ENCODE peak calls at places on chromosomes 3 and 15, in four cellular contexts. One of them, this sample, is unnamed.
A peak's percentile ranks its signal among the peaks of the same experiment; 100 is the strongest.

GRCh38 chr3:13419356-13420050 is 619 bp downstream of the NUP210 start:
- DNase-seq in right atrium auricular region: no peak
- DNase-seq in AG04450: no peak
- DNase-seq in Peyer's patch: peak; percentile 47
- DNase-seq in this sample: no peak

GRCh38 chr3:115194461-115194860 is 47.4 kb upstream of the ZBTB20 start:
- DNase-seq in AG04450: no peak
- DNase-seq in Peyer's patch: no peak
- DNase-seq in right atrium auricular region: no peak
- DNase-seq in this sample: no peak

GRCh38 chr15:63403254-63403945 is 21.8 kb upstream of the CA12 start:
- DNase-seq in right atrium auricular region: no peak
- DNase-seq in AG04450: no peak
- DNase-seq in Peyer's patch: no peak
- DNase-seq in this sample: no peak

GRCh38 chr3:54358969-54359648 is 236.8 kb downstream of the CACNA2D3 start:
- DNase-seq in AG04450: no peak
- DNase-seq in Peyer's patch: no peak
- DNase-seq in right atrium auricular region: peak; percentile 64
- DNase-seq in this sample: no peak

GRCh38 chr15:34116620-34117019 is 14.7 kb downstream of the PGBD4 start:
- DNase-seq in right atrium auricular region: no peak
- DNase-seq in AG04450: no peak
- DNase-seq in Peyer's patch: no peak
- DNase-seq in this sample: no peak

GRCh38 chr15:73282567-73283200 is 86.1 kb downstream of the HCN4 start:
- DNase-seq in AG04450: no peak
- DNase-seq in Peyer's patch: no peak
- DNase-seq in right atrium auricular region: no peak
- DNase-seq in this sample: no peak

GRCh38 chr15:66408690-66409089 is 22.0 kb downstream of the MAP2K1 start:
- DNase-seq in Peyer's patch: no peak
- DNase-seq in right atrium auricular region: peak; percentile 69
- DNase-seq in AG04450: no peak
- DNase-seq in this sample: no peak

GRCh38 chr3:47605646-47606045 is 27.0 kb upstream of the CSPG5 start:
- DNase-seq in Peyer's patch: no peak
- DNase-seq in right atrium auricular region: no peak
- DNase-seq in AG04450: no peak
- DNase-seq in this sample: no peak

GRCh38 chr3:65379223-65379622 is 659.5 kb downstream of the MAGI1 start:
- DNase-seq in Peyer's patch: no peak
- DNase-seq in right atrium auricular region: no peak
- DNase-seq in AG04450: no peak
- DNase-seq in this sample: no peak

GRCh38 chr3:56157693-56158092 is 310.6 kb downstream of the ERC2 start:
- DNase-seq in AG04450: no peak
- DNase-seq in Peyer's patch: no peak
- DNase-seq in right atrium auricular region: no peak
- DNase-seq in this sample: no peak

GRCh38 chr3:51967384-51968174 is at the start of gene PCBP4:
- DNase-seq in right atrium auricular region: peak; percentile 80
- DNase-seq in AG04450: no peak
- DNase-seq in Peyer's patch: peak; percentile 31
- DNase-seq in this sample: no peak

GRCh38 chr15:31299588-31300207 is 26.9 kb upstream of the KLF13 start:
- DNase-seq in Peyer's patch: no peak
- DNase-seq in right atrium auricular region: peak; percentile 52
- DNase-seq in AG04450: no peak
- DNase-seq in this sample: no peak

DNA sequence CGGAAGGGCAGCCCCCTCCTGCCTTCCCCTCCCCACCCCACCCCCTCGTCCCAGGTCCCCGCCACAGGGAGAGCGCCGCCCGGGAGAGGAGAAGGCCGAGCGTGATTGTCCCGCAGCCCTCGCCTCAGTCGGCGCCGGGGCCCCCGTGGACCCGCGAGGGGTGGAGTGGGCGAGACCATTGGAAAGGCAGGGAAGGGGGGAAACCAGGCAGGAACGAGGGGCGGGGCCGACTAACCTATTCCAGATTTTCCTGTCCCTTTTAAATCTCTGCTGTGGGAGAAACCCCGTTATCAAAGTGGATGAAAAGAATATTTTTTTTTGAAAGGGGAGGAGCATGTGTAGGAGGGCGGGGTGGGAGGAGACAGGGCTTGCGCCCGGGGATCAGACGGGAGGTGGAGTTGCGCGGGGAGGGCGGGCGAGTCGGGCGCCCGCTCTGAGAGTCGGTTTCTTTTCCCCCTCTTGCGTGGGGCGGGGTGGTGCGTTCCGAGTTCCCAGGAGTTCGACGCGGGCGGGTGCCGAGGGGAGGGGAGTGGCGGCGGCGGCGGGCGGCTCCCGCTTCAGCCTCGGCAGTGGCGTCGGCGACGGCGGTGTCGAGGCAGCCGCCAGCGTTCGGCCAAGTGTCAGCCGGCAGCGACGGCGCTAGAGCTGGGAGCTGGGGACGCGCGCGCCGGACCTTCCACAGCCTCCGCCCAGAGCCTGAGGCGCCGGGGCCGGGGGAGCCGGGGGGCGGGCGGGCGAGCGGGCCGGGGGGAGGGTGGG is at the start of gene NECTIN3:
- DNase-seq in right atrium auricular region: peak; percentile 90
- DNase-seq in AG04450: peak; percentile 97
- DNase-seq in Peyer's patch: peak; percentile 67
- DNase-seq in this sample: peak; percentile 96
- H3K4me3 ChIP-seq in right atrium auricular region: peak within 1 kb of the TSS; percentile 85
- H3K4me3 ChIP-seq in AG04450: peak within 1 kb of the TSS; percentile 93
- H3K4me3 ChIP-seq in Peyer's patch: peak within 1 kb of the TSS; percentile 89
- H3K4me3 ChIP-seq in this sample: peak within 1 kb of the TSS; percentile 98

GRCh38 chr15:100925480-100925879 is 6.3 kb downstream of the LRRK1 start:
- DNase-seq in Peyer's patch: no peak
- DNase-seq in AG04450: no peak
- DNase-seq in right atrium auricular region: no peak
- DNase-seq in this sample: no peak
- TF ChIP-seq CTCF in Peyer's patch: no peak
- TF ChIP-seq CTCF in AG04450: no peak
- TF ChIP-seq CTCF in right atrium auricular region: no peak
- TF ChIP-seq CTCF in this sample: no peak

DNA sequence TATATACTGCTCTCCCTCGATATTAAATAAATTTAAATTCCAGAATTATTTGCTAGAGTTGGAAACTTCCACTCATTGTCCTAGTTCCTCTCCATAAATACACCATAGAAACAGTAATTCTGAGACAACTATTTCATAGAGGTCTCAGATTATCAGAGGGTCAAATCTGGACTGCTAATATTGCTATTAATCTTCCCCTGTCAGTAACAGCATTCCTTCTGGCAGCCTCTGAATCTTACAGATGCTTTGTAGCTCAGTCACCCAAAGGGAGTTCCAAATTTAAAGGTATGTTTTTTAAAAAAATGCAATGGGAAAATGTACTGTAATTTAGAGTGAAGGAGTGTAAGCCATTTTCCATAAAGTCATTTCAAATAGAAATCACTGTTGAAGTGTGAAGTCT is 428.8 kb downstream of the PYDC2 start:
- DNase-seq in right atrium auricular region: no peak
- DNase-seq in Peyer's patch: no peak
- DNase-seq in AG04450: no peak
- DNase-seq in this sample: no peak
- H3K27ac ChIP-seq in right atrium auricular region: no peak overlapping the region
- H3K27ac ChIP-seq in Peyer's patch: no peak overlapping the region
- H3K27ac ChIP-seq in AG04450: no peak overlapping the region
- H3K27ac ChIP-seq in this sample: no peak overlapping the region

DNA sequence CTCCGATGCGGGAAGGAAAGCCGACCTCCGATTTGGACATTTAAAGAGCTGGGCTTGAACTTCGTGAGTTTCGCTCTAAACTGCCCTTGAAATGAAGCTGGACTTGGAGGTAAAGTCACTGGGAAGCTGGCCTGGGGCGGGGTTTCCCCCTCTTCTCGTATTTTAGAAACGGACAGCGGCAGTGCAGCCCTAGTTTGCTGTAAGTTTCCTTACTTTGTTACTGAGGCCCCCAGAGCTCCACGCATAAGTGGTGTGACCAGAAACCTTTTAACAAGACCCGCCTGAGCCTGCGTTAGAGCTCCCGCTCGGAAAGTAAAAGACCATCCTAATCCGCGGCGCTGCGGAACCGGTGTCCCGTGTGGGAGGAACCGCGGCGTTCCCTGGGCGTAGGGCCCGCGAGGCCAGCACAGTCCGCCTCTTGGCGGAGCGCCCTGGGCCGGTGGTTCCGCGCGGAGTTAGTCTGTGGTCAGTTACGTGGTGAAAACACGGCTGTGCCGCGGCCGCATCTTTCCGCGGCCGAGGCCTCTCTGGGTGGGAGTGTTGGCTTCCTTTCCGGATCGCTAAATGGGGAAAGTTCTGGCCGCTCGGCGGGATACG is 409 bp downstream of the B3GNT5 start:
- DNase-seq in Peyer's patch: peak; percentile 19
- DNase-seq in right atrium auricular region: peak; percentile 83
- DNase-seq in AG04450: peak; percentile 6
- DNase-seq in this sample: peak; percentile 83
- H3K4me3 ChIP-seq in Peyer's patch: peak overlapping the region; percentile 86
- H3K4me3 ChIP-seq in right atrium auricular region: peak overlapping the region; percentile 53
- H3K4me3 ChIP-seq in AG04450: peak overlapping the region; percentile 66
- H3K4me3 ChIP-seq in this sample: peak overlapping the region; percentile 80

GRCh38 chr15:86620113-86620512 is 540.4 kb downstream of the AGBL1 start:
- DNase-seq in Peyer's patch: no peak
- DNase-seq in AG04450: no peak
- DNase-seq in right atrium auricular region: no peak
- DNase-seq in this sample: no peak

GRCh38 chr15:86623236-86623635 is 543.6 kb downstream of the AGBL1 start:
- DNase-seq in right atrium auricular region: no peak
- DNase-seq in AG04450: no peak
- DNase-seq in Peyer's patch: no peak
- DNase-seq in this sample: no peak

GRCh38 chr15:86629409-86629808 is 549.7 kb downstream of the AGBL1 start:
- DNase-seq in Peyer's patch: no peak
- DNase-seq in right atrium auricular region: no peak
- DNase-seq in AG04450: no peak
- DNase-seq in this sample: no peak

GRCh38 chr15:86620636-86621349 is 541.1 kb downstream of the AGBL1 start:
- DNase-seq in AG04450: no peak
- DNase-seq in Peyer's patch: no peak
- DNase-seq in right atrium auricular region: no peak
- DNase-seq in this sample: no peak

DNA sequence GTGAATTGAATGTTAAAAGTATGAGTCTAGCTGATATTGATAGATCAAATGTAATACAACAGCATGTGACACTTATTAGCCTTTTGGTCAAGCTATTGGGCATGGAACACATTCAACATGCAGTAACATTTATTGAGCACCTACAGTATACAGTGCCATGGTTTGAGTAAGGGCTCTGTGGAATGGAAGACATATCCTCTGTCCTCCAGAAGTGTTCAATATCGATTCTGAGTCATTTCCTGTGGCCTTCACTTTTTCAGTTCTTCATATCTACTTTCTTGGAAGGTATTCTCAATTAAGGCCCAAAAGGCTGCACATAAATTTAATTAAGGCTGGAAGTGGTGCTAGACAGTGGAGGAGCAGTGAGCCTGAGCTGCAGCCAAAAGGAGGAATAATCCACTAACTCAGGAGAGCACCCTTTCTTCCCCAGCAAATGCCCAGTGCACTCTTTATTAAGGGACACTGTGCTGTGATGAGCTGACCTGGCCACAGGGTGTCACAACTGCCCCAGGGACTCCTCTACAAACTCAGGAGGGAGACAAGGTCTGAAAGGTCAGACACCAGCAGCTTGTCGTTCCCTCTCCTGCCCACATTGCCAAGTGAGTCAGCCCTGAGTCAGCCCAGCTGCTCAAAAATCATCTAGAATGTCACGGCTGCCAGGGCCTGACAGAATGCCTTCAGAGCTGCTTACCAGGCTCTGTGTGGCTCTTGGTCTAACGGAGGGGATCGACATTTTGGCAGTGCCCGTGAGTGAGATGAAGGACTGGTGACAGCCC is 544.8 kb downstream of the AGBL1 start:
- DNase-seq in right atrium auricular region: peak; percentile 72
- DNase-seq in Peyer's patch: peak; percentile 25
- DNase-seq in AG04450: no peak
- DNase-seq in this sample: peak; percentile 73
- TF ChIP-seq CTCF in right atrium auricular region: peak; percentile 66
- TF ChIP-seq CTCF in Peyer's patch: peak; percentile 96
- TF ChIP-seq CTCF in AG04450: no peak
- TF ChIP-seq CTCF in this sample: no peak

GRCh38 chr3:45034612-45035252 is 8.6 kb downstream of the CLEC3B start:
- DNase-seq in AG04450: no peak
- DNase-seq in right atrium auricular region: peak; percentile 81
- DNase-seq in Peyer's patch: peak; percentile 57
- DNase-seq in this sample: no peak
- H3K27ac ChIP-seq in AG04450: no peak overlapping the region
- H3K27ac ChIP-seq in right atrium auricular region: peak overlapping the region; percentile 39
- H3K27ac ChIP-seq in Peyer's patch: no peak overlapping the region
- H3K27ac ChIP-seq in this sample: no peak overlapping the region

DNA sequence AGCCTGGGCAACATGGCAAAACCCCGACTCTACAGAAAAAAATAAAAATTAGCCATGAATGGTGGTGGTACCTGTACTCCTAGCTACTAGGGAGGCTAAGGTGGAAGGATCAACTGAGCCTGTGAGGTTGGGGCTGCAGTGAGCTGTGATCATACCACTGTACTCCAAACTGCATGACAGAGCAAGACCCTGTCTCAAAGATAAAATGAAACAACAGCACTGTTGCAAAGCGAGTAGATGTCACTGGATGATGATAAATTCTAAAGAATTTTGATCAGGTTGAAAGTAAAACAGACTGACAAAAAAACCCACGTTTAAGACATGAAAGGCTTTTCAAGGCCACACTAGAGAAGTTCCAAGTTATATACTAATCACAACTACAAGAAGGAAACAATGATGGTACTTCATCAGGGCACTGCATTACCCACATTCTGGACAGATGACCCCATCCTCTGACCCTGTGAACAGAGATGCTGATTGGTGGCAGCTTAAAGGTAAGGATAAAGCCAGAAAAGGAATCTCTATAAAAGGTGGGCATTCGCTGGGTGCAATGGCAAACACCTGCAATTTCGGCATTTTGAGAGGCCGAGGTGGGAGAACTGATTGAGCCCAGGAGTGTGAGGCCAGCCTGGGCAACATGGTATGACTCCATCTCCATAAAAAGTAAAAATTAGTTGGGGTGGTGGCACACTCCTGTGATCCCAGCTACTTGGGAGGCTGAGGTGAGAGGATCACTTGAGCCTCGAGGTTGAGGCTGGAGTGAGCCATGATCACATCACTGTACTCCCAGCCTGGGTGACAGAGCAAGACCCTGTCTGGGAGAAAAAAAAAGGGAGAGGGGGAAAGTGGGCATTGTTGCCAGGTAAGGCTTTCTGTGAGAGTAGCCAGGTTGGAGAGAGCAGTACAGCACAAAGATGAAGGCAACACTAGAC is 59.2 kb downstream of the TBL1XR1 start:
- DNase-seq in Peyer's patch: no peak
- DNase-seq in right atrium auricular region: no peak
- DNase-seq in AG04450: no peak
- DNase-seq in this sample: no peak
- H3K4me3 ChIP-seq in Peyer's patch: no peak overlapping the region
- H3K4me3 ChIP-seq in right atrium auricular region: no peak overlapping the region
- H3K4me3 ChIP-seq in AG04450: no peak overlapping the region
- H3K4me3 ChIP-seq in this sample: no peak overlapping the region